ENCODE peak calls at places on chromosome 18, in ten cellular contexts. I is vagina, C is HTR-8/SVneo, X is EH, L is NCI-H460, G is kidney, W is nephron progenitor cell, P is endothelial cell, J is A172, M is HEK293T. B is an unnamed sample.

GRCh38 chr18:45197526-45197970 is 417.7 kb upstream of the SLC14A2 start:
- DNase-seq in J (peak; percentile 28), M (no peak), I (no peak), L (peak; percentile 74), G (no peak), P (no peak), W (no peak), C (no peak), X (no peak), B (peak; percentile 44)

GRCh38 chr18:27008575-27008974 is 143.1 kb upstream of the AQP4 start:
- DNase-seq in P (no peak), L (no peak), W (no peak), J (no peak), M (no peak), X (no peak), G (no peak), I (no peak), C (no peak), B (no peak)

GRCh38 chr18:42509702-42510424 is 554.8 kb downstream of the PIK3C3 start:
- DNase-seq in J (no peak), M (no peak), I (no peak), C (no peak), W (no peak), P (no peak), G (no peak), X (no peak), L (no peak), B (no peak)

GRCh38 chr18:9417081-9417841 is 58.1 kb upstream of the RALBP1 start:
- DNase-seq in M (peak; percentile 12), W (no peak), X (peak; percentile 78), I (no peak), L (no peak), P (no peak), C (no peak), G (peak; percentile 87), J (peak; percentile 54), B (peak; percentile 77)

GRCh38 chr18:22186484-22186971 is 17.1 kb downstream of the GATA6 start:
- DNase-seq in L (no peak), W (no peak), M (no peak), P (no peak), X (no peak), C (no peak), I (no peak), G (no peak), J (peak; percentile 16), B (peak; percentile 61)

GRCh38 chr18:52280702-52281101 is 59.3 kb upstream of the DCC start:
- DNase-seq in C (no peak), M (no peak), I (no peak), G (no peak), L (no peak), X (no peak), W (no peak), J (no peak), P (no peak), B (no peak)

GRCh38 chr18:66655407-66655806 is 51.5 kb upstream of the CDH19 start:
- DNase-seq in I (no peak), C (no peak), P (no peak), L (no peak), W (no peak), G (no peak), J (no peak), X (no peak), M (no peak), B (no peak)

GRCh38 chr18:58761241-58761969 is 90.1 kb downstream of the MALT1 start:
- DNase-seq in G (no peak), M (no peak), L (no peak), X (peak; percentile 14), C (no peak), I (no peak), P (no peak), W (no peak), J (peak; percentile 5), B (no peak)

GRCh38 chr18:77376043-77376732 is 126.5 kb downstream of the GALR1 start:
- DNase-seq in J (peak; percentile 10), X (no peak), P (no peak), I (no peak), G (no peak), M (no peak), L (no peak), C (no peak), W (no peak), B (no peak)

GRCh38 chr18:50662177-50662576 is 102.3 kb downstream of the MAPK4 start:
- DNase-seq in C (no peak), X (no peak), L (peak; percentile 5), J (no peak), I (no peak), M (peak; percentile 11), P (no peak), G (no peak), W (no peak), B (peak; percentile 1)